ENCODE peak calls at places on chromosomes 13 and 19, in four cellular contexts. Q is dorsolateral prefrontal cortex; Y is stimulated activated CD8-positive, alpha-beta memory T cell treated with anti-CD3 and anti-CD28 coated beads, Interleukin-7, amount 100 ng/mL, for 1 hour; M is GM20000. E is an unnamed sample.

GRCh38 chr13:109281017-109281416 is 505.4 kb downstream of the IRS2 start:
- DNase-seq in Q (no peak), Y (no peak), M (no peak), E (no peak)

GRCh38 chr13:32581177-32581786 is 5.0 kb upstream of the PDS5B start:
- DNase-seq in Q (no peak), Y (no peak), M (peak), E (peak)

GRCh38 chr13:84131249-84131648 is 249.0 kb upstream of the SLITRK1 start:
- DNase-seq in Q (no peak), Y (no peak), M (no peak), E (no peak)

GRCh38 chr19:13839938-13840750 is 36.8 kb upstream of the NANOS3 start:
- DNase-seq in Q (no peak), Y (no peak), M (no peak), E (no peak)

GRCh38 chr19:40255619-40256166 is 29.2 kb upstream of the CCNP start:
- DNase-seq in Q (no peak), Y (no peak), M (no peak), E (no peak)

GRCh38 chr13:90016688-90017087 is 1330.8 kb upstream of the MIR17HG start:
- DNase-seq in Q (no peak), Y (no peak), M (no peak), E (no peak)

GRCh38 chr19:35085947-35086346 is 29.7 kb upstream of the FXYD3 start:
- DNase-seq in Q (no peak), Y (no peak), M (peak), E (peak)

GRCh38 chr19:480016-480855 is 16.1 kb upstream of the MADCAM1 start:
- DNase-seq in Q (peak), Y (no peak), M (no peak), E (no peak)

GRCh38 chr13:66446413-66446812 is 783.7 kb downstream of the PCDH9 start:
- DNase-seq in Q (no peak), Y (no peak), M (no peak), E (no peak)

GRCh38 chr19:41541990-41542584 is 33.9 kb upstream of the CEACAM21 start:
- DNase-seq in Q (no peak), Y (peak), M (no peak), E (no peak)

GRCh38 chr13:76656496-76656895 is 229.7 kb downstream of the KCTD12 start:
- DNase-seq in Q (no peak), Y (no peak), M (no peak), E (no peak)

GRCh38 chr13:102645701-102646100 is 48.9 kb downstream of the TPP2 start:
- DNase-seq in Q (no peak), Y (no peak), M (no peak), E (no peak)

GRCh38 chr19:50358483-50359431 is 6.7 kb downstream of the NAPSA start:
- DNase-seq in Q (peak), Y (peak), M (peak), E (peak)

GRCh38 chr19:2055871-2056809 is 5.1 kb upstream of the MKNK2 start:
- DNase-seq in Q (no peak), Y (no peak), M (no peak), E (no peak)

GRCh38 chr13:32889986-32890565 is 126.1 kb upstream of the KL start:
- DNase-seq in Q (no peak), Y (no peak), M (no peak), E (no peak)

GRCh38 chr19:49468746-49469447 is 5.1 kb upstream of the FLT3LG start:
- DNase-seq in Q (no peak), Y (peak), M (peak), E (peak)

GRCh38 chr13:106528711-106529414 is 6.6 kb downstream of the EFNB2 start:
- DNase-seq in Q (no peak), Y (no peak), M (no peak), E (no peak)

GRCh38 chr19:3471954-3472655 is 8.2 kb downstream of the SMIM24 start:
- DNase-seq in Q (no peak), Y (no peak), M (no peak), E (peak)

GRCh38 chr19:35055715-35056179 is 14.2 kb downstream of the HPN start:
- DNase-seq in Q (no peak), Y (no peak), M (no peak), E (peak)

GRCh38 chr13:49746111-49746510 is 46.4 kb downstream of the KPNA3 start:
- DNase-seq in Q (no peak), Y (no peak), M (no peak), E (no peak)

GRCh38 chr19:34308381-34309367 is 54.3 kb downstream of the GARRE1 start:
- DNase-seq in Q (no peak), Y (no peak), M (no peak), E (no peak)

GRCh38 chr13:76863022-76863421 is 23.2 kb downstream of the KCTD12 start:
- DNase-seq in Q (no peak), Y (no peak), M (no peak), E (no peak)

GRCh38 chr13:94433055-94433947 is 46.2 kb downstream of the DCT start:
- DNase-seq in Q (no peak), Y (no peak), M (peak), E (no peak)

GRCh38 chr19:55549500-55550320 is 4.4 kb upstream of the SBK3 start:
- DNase-seq in Q (no peak), Y (no peak), M (no peak), E (peak)

E was measured in GM13976.